ENCODE peak calls at places on chromosomes 2 and 18, in five cellular contexts. F is nephron progenitor cell, Z is AG09309, T is AG04449, M is NCI-H1092 treated with DMSO at 0.1 percent for 48 hours. B is an unnamed sample.
A peak's percentile ranks its signal among the peaks of the same experiment; 100 is the strongest.

GRCh38 chr2:95074663-95075439 is 46.8 kb downstream of the MRPS5 start:
- DNase-seq in F (no peak), Z (no peak), T (no peak), M (no peak), B (no peak)

GRCh38 chr2:112661656-112662305 is 16.0 kb downstream of the SLC20A1 start:
- DNase-seq in F (no peak), Z (no peak), T (no peak), M (no peak), B (no peak)

GRCh38 chr2:149104221-149104620 is 65.7 kb downstream of the LYPD6B start:
- DNase-seq in F (no peak), Z (no peak), T (no peak), M (no peak), B (no peak)

GRCh38 chr2:57776916-57777315 is 269.7 kb upstream of the VRK2 start:
- DNase-seq in F (no peak), Z (no peak), T (no peak), M (no peak), B (no peak)

GRCh38 chr18:54130177-54130576 is 94.3 kb downstream of the MBD2 start:
- DNase-seq in F (no peak), Z (no peak), T (no peak), M (no peak), B (no peak)

GRCh38 chr2:240786355-240786841 is 33.6 kb downstream of the KIF1A start:
- DNase-seq in F (peak; percentile 3), Z (no peak), T (no peak), M (no peak), B (no peak)

GRCh38 chr2:165277860-165278656 is 38.8 kb downstream of the SCN2A start:
- DNase-seq in F (no peak), Z (no peak), T (no peak), M (no peak), B (no peak)

GRCh38 chr2:242030858-242031257 is 161.3 kb downstream of the RTP5 start:
- DNase-seq in F (no peak), Z (no peak), T (no peak), M (no peak), B (no peak)

GRCh38 chr18:55407774-55408535 is 180.0 kb downstream of the TCF4 start:
- DNase-seq in F (no peak), Z (no peak), T (no peak), M (peak; percentile 40), B (no peak)

B was measured in AG04450.